ENCODE peak calls at places on chromosome 4, in five cellular contexts. One of them, this sample, is unnamed. For H3K4me1, the result is how much of the 10 kb centered on the place peaks cover.

GRCh38 chr4:2075987-2076907 is 17.1 kb downstream of the NAT8L start:
- DNase-seq in MM.1S: no peak
- DNase-seq in left ventricle myocardium inferior: no peak
- DNase-seq in upper lobe of right lung: peak
- DNase-seq in heart right ventricle: no peak
- DNase-seq in this sample: no peak

GRCh38 chr4:154329268-154329858 is 162.2 kb downstream of the DCHS2 start:
- DNase-seq in upper lobe of right lung: no peak
- DNase-seq in heart right ventricle: no peak
- DNase-seq in MM.1S: peak
- DNase-seq in left ventricle myocardium inferior: no peak
- DNase-seq in this sample: no peak

GRCh38 chr4:98780111-98780549 is 121.7 kb upstream of the TSPAN5 start:
- DNase-seq in left ventricle myocardium inferior: no peak
- DNase-seq in upper lobe of right lung: no peak
- DNase-seq in MM.1S: no peak
- DNase-seq in heart right ventricle: no peak
- DNase-seq in this sample: no peak

GRCh38 chr4:152938237-152938969 is 2.3 kb downstream of the FHDC1 start:
- DNase-seq in heart right ventricle: no peak
- DNase-seq in MM.1S: no peak
- DNase-seq in upper lobe of right lung: no peak
- DNase-seq in left ventricle myocardium inferior: no peak
- DNase-seq in this sample: no peak

GRCh38 chr4:124737619-124738018 is 25.1 kb upstream of the ANKRD50 start:
- DNase-seq in upper lobe of right lung: no peak
- DNase-seq in left ventricle myocardium inferior: no peak
- DNase-seq in MM.1S: no peak
- DNase-seq in heart right ventricle: no peak
- DNase-seq in this sample: no peak

GRCh38 chr4:165872443-165873297 is at the start of gene TLL1:
- DNase-seq in MM.1S: no peak
- DNase-seq in heart right ventricle: peak
- DNase-seq in upper lobe of right lung: no peak
- DNase-seq in left ventricle myocardium inferior: no peak
- DNase-seq in this sample: peak

GRCh38 chr4:89268572-89269180 is 38.9 kb downstream of the GPRIN3 start:
- DNase-seq in left ventricle myocardium inferior: no peak
- DNase-seq in heart right ventricle: no peak
- DNase-seq in upper lobe of right lung: no peak
- DNase-seq in MM.1S: no peak
- DNase-seq in this sample: no peak

GRCh38 chr4:14180983-14181601 is 553.6 kb upstream of the BOD1L1 start:
- DNase-seq in left ventricle myocardium inferior: no peak
- DNase-seq in upper lobe of right lung: no peak
- DNase-seq in MM.1S: no peak
- DNase-seq in heart right ventricle: no peak
- DNase-seq in this sample: no peak

GRCh38 chr4:86451560-86452322 is 91.9 kb upstream of the MAPK10 start:
- DNase-seq in upper lobe of right lung: no peak
- DNase-seq in heart right ventricle: no peak
- DNase-seq in MM.1S: no peak
- DNase-seq in left ventricle myocardium inferior: no peak
- DNase-seq in this sample: no peak

GRCh38 chr4:1249731-1250526 is 999 bp upstream of the CTBP1 start:
- DNase-seq in left ventricle myocardium inferior: no peak
- DNase-seq in MM.1S: peak
- DNase-seq in heart right ventricle: peak
- DNase-seq in upper lobe of right lung: peak
- DNase-seq in this sample: peak

GRCh38 chr4:121034010-121034409 is 38.3 kb downstream of the NDNF start:
- DNase-seq in heart right ventricle: no peak
- DNase-seq in upper lobe of right lung: no peak
- DNase-seq in left ventricle myocardium inferior: no peak
- DNase-seq in MM.1S: no peak
- DNase-seq in this sample: peak

GRCh38 chr4:41791557-41791956 is 43.0 kb upstream of the PHOX2B start:
- DNase-seq in left ventricle myocardium inferior: no peak
- DNase-seq in MM.1S: no peak
- DNase-seq in upper lobe of right lung: no peak
- DNase-seq in heart right ventricle: no peak
- DNase-seq in this sample: no peak

GRCh38 chr4:14169460-14169859 is 541.9 kb upstream of the BOD1L1 start:
- DNase-seq in MM.1S: no peak
- DNase-seq in upper lobe of right lung: no peak
- DNase-seq in heart right ventricle: no peak
- DNase-seq in left ventricle myocardium inferior: no peak
- DNase-seq in this sample: no peak

GRCh38 chr4:134544303-134544761 is 342.7 kb upstream of the PABPC4L start:
- DNase-seq in left ventricle myocardium inferior: no peak
- DNase-seq in MM.1S: no peak
- DNase-seq in upper lobe of right lung: no peak
- DNase-seq in heart right ventricle: no peak
- DNase-seq in this sample: no peak

GRCh38 chr4:123856689-123857545 is 460.3 kb downstream of the SPRY1 start:
- DNase-seq in left ventricle myocardium inferior: peak
- DNase-seq in upper lobe of right lung: no peak
- DNase-seq in MM.1S: no peak
- DNase-seq in heart right ventricle: peak
- DNase-seq in this sample: no peak

DNA sequence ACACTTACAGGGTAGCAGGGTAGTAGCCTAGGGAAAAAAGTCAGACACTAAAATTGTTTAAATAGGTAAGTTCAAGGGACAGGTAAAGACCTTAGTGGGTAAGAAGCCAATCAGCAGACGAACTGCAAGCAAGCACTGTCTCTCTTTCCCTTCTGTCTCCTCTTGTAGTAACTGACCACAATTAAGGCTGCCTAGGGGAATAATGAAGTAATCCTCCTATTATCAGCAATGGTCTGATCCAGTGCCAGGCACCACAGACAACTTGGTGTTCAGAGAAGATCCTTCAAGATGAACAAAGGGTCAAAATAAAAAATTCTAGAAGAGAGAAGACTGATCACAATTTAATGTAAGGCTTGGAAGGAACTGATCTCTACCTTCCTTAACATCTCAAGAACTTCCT is 62.9 kb downstream of the ELOVL6 start:
- DNase-seq in upper lobe of right lung: no peak
- DNase-seq in left ventricle myocardium inferior: no peak
- DNase-seq in heart right ventricle: no peak
- DNase-seq in MM.1S: no peak
- DNase-seq in this sample: no peak
- H3K4me1 ChIP-seq in upper lobe of right lung: under half
- H3K4me1 ChIP-seq in left ventricle myocardium inferior: under half
- H3K4me1 ChIP-seq in heart right ventricle: under half
- H3K4me1 ChIP-seq in MM.1S: under half
- H3K4me1 ChIP-seq in this sample: under half

DNA sequence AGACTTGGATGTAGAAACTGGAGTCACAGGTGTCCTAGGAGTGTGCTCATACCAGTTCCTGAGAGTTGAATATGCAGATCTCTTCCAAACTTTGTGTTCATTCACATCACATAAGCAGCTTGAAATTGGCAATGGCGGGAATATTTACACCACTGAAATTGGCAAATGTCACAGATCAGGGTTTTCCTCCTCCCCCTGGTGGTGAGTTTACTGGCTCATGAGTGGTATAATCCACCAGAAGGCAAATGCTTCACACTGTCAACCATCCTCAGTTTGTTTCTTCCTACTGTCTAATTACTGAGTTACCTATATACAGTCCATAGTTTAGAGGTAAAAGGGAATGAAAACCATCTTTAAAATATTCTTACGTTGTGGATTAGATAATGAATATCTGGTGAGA is 193.3 kb upstream of the BANK1 start:
- DNase-seq in MM.1S: peak
- DNase-seq in upper lobe of right lung: no peak
- DNase-seq in left ventricle myocardium inferior: no peak
- DNase-seq in heart right ventricle: no peak
- DNase-seq in this sample: no peak
- TF ChIP-seq CTCF in MM.1S: peak
- TF ChIP-seq CTCF in upper lobe of right lung: peak
- TF ChIP-seq CTCF in left ventricle myocardium inferior: no peak
- TF ChIP-seq CTCF in heart right ventricle: peak
- TF ChIP-seq CTCF in this sample: no peak

DNA sequence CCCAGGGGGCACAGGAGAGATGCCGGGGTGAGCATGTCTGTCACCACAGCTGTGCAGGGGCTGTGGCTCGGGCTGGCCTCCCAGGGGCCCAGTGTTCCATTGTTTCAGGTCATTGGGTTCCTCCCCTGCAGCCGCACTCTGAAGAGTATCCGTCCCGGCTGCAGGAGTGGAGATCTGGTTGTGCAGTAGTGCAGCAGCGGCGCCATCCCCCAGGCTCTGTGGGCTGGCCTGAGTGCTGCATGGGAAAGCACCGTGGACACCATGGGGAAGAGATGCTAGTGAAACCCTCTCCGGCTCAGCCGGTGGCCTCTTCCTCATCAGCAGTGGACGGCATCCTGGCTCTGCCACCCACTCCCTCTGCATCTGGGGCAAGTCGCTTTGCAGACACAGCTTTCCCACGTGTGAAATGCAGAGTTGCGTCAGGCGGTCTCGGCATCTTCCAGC is 29.2 kb downstream of the TBC1D14 start:
- DNase-seq in MM.1S: no peak
- DNase-seq in heart right ventricle: peak
- DNase-seq in upper lobe of right lung: peak
- DNase-seq in left ventricle myocardium inferior: peak
- DNase-seq in this sample: no peak
- H3K4me1 ChIP-seq in MM.1S: under half
- H3K4me1 ChIP-seq in heart right ventricle: under half
- H3K4me1 ChIP-seq in upper lobe of right lung: half or more
- H3K4me1 ChIP-seq in left ventricle myocardium inferior: under half
- H3K4me1 ChIP-seq in this sample: under half

DNA sequence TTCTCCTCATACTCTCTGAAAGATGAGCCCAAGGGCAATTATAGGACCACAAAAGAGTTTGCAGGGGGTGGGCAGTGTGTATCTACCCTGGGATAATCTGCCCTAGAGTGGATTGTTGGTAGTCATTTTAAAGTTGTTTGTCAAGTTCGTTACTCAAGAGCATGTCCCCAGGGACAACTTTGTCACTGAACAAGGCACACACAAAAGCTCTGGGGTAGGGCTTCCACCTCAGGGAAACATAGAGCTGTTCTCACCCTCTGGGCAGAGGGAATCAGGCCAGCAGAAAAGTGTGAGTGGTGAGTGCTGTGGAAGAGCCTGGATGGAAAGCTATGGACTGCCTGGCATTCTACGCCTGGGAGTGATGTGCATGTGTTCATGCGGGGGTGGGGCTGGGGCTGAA is 23.3 kb upstream of the LEF1 start:
- DNase-seq in heart right ventricle: no peak
- DNase-seq in MM.1S: no peak
- DNase-seq in left ventricle myocardium inferior: no peak
- DNase-seq in upper lobe of right lung: no peak
- DNase-seq in this sample: no peak
- TF ChIP-seq CTCF in heart right ventricle: no peak
- TF ChIP-seq CTCF in MM.1S: no peak
- TF ChIP-seq CTCF in left ventricle myocardium inferior: no peak
- TF ChIP-seq CTCF in upper lobe of right lung: no peak
- TF ChIP-seq CTCF in this sample: no peak